ENCODE peak calls at places on chromosomes 1 and 21, in four cellular contexts. J is cardiac fibroblast, V is fibroblast of pulmonary artery, Y is MM.1S. H is an unnamed sample.
A peak's percentile ranks its signal among the peaks of the same experiment; 100 is the strongest.

GRCh38 chr1:33473900-33474299 is 1.5 kb downstream of the ZSCAN20 start:
- DNase-seq in Y (no peak), V (no peak), J (peak; percentile 9), H (no peak)

GRCh38 chr1:110152133-110152785 is 2.0 kb downstream of the SLC6A17 start:
- DNase-seq in V (no peak), J (peak; percentile 42), Y (no peak), H (no peak)

GRCh38 chr1:234933031-234933430 is 195.6 kb downstream of the TOMM20 start:
- DNase-seq in V (no peak), J (peak; percentile 27), Y (no peak), H (no peak)

GRCh38 chr1:203076031-203076511 is 9.7 kb downstream of the MYOG start:
- DNase-seq in J (no peak), Y (no peak), V (no peak), H (no peak)

GRCh38 chr1:24483441-24483840 is 19.2 kb upstream of the RCAN3 start:
- DNase-seq in J (no peak), V (no peak), Y (no peak), H (no peak)

GRCh38 chr21:41761211-41762181 is 5.4 kb downstream of the RIPK4 start:
- DNase-seq in J (peak; percentile 19), V (peak; percentile 27), Y (no peak), H (no peak)

GRCh38 chr21:34992736-34993135 is 56.4 kb downstream of the RUNX1 start:
- DNase-seq in Y (no peak), J (peak; percentile 31), V (peak; percentile 60), H (no peak)

GRCh38 chr21:42523211-42523610 is 9.6 kb downstream of the SLC37A1 start:
- DNase-seq in J (no peak), V (no peak), Y (no peak), H (no peak)

GRCh38 chr1:43836267-43836951 is 97.2 kb upstream of the ARTN start:
- DNase-seq in Y (peak; percentile 95), V (no peak), J (no peak), H (peak; percentile 94)

GRCh38 chr1:98981917-98982513 is 22.6 kb downstream of the PLPPR5 start:
- DNase-seq in J (peak; percentile 62), V (peak; percentile 48), Y (no peak), H (no peak)

GRCh38 chr1:195897072-195897471 is 711.2 kb downstream of the KCNT2 start:
- DNase-seq in J (no peak), V (no peak), Y (no peak), H (no peak)

GRCh38 chr1:61253059-61253735 is 170.8 kb downstream of the NFIA start:
- DNase-seq in V (peak; percentile 83), J (peak; percentile 92), Y (no peak), H (no peak)

GRCh38 chr1:64900916-64901315 is 65.4 kb downstream of the JAK1 start:
- DNase-seq in J (no peak), Y (no peak), V (no peak), H (no peak)

GRCh38 chr1:231357831-231358354 is 19.8 kb downstream of the SPRTN start:
- DNase-seq in V (peak; percentile 81), Y (peak; percentile 76), J (peak; percentile 85), H (peak; percentile 74)

GRCh38 chr1:43009274-43009673 is 50.6 kb upstream of the SLC2A1 start:
- DNase-seq in V (no peak), J (no peak), Y (no peak), H (peak; percentile 11)

GRCh38 chr1:182604128-182604834 is at the start of gene RGS16:
- DNase-seq in J (peak; percentile 73), V (peak; percentile 78), Y (peak; percentile 99), H (peak; percentile 96)

GRCh38 chr1:175804556-175804955 is 61.2 kb upstream of the TNR start:
- DNase-seq in Y (no peak), V (no peak), J (no peak), H (no peak)

GRCh38 chr1:184329255-184329953 is 57.4 kb upstream of the C1orf21 start:
- DNase-seq in V (no peak), Y (no peak), J (no peak), H (no peak)

GRCh38 chr21:40054403-40054802 is 187.2 kb downstream of the PCP4 start:
- DNase-seq in Y (peak; percentile 63), J (no peak), V (no peak), H (no peak)

GRCh38 chr1:155131285-155131684 is 3.6 kb downstream of the EFNA1 start:
- DNase-seq in Y (no peak), J (no peak), V (no peak), H (no peak)

GRCh38 chr1:153612755-153613331 is at the start of gene S100A16:
- DNase-seq in J (peak; percentile 51), V (peak; percentile 73), Y (no peak), H (no peak)

GRCh38 chr1:183159960-183160359 is 26.1 kb upstream of the LAMC2 start:
- DNase-seq in J (peak; percentile 80), V (no peak), Y (no peak), H (no peak)

GRCh38 chr21:45252448-45252925 is 35.2 kb downstream of the POFUT2 start:
- DNase-seq in J (no peak), V (no peak), Y (no peak), H (no peak)

GRCh38 chr1:19683351-19683750 is 18.7 kb downstream of the HTR6 start:
- DNase-seq in Y (no peak), J (peak; percentile 15), V (no peak), H (no peak)
- TF ChIP-seq CTCF in Y (no peak), J (no peak), V (no peak), H (no peak)

GRCh38 chr1:29258974-29259801 is 22.9 kb downstream of the PTPRU start:
- DNase-seq in J (no peak), V (no peak), Y (no peak), H (no peak)

GRCh38 chr1:29256979-29257804 is 20.9 kb downstream of the PTPRU start:
- DNase-seq in V (peak; percentile 53), Y (no peak), J (peak; percentile 66), H (no peak)

GRCh38 chr1:29259802-29260441 is 23.6 kb downstream of the PTPRU start:
- DNase-seq in J (no peak), Y (no peak), V (no peak), H (no peak)

GRCh38 chr1:29256395-29256794 is 20.1 kb downstream of the PTPRU start:
- DNase-seq in V (no peak), J (no peak), Y (no peak), H (peak; percentile 27)

DNA sequence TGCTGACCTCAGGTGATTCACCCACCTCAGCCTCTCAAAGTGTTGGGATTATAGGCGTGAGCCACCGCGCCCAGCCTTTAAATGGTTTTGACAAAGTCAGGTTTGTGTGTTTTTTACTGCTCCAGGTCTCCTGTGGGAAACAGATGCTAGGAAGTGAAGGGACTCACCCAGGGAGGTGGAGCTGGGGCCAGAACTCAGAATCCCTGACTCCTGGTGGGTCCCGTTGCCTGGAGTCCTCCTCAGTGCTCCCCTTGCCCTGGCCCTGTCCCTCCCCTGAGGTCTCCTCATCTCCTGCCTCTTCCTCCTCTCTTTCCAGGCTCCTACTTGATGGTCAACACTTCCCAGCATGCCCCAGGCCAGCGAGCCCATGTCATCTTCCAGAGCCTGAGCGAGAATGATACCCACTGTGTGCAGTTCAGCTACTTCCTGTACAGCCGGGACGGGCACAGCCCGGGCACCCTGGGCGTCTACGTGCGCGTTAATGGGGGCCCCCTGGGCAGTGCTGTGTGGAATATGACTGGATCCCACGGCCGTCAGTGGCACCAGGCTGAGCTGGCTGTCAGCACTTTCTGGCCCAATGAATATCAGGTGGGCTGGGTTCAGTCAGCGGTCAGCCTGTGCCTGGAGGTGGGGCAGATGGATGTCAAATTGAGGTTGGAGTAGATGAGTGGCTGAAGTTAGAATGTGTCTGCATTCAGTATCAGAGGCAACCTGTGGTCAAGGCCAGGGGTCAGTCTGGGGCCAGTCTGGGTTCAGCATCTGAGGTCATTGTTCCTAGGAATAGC is 22.1 kb downstream of the PTPRU start:
- DNase-seq in V (no peak), J (no peak), Y (no peak), H (no peak)
- TF ChIP-seq CTCF in V (no peak), J (no peak), Y (no peak), H (no peak)

GRCh38 chr1:7192453-7192852 is 407.2 kb downstream of the CAMTA1 start:
- DNase-seq in J (no peak), Y (no peak), V (no peak), H (no peak)

GRCh38 chr1:7185721-7186120 is 400.5 kb downstream of the CAMTA1 start:
- DNase-seq in J (no peak), Y (no peak), V (no peak), H (no peak)

GRCh38 chr1:7190261-7190660 is 405.0 kb downstream of the CAMTA1 start:
- DNase-seq in Y (no peak), V (no peak), J (no peak), H (no peak)

GRCh38 chr1:7187121-7187510 is 401.9 kb downstream of the CAMTA1 start:
- DNase-seq in V (no peak), Y (no peak), J (no peak), H (no peak)

DNA sequence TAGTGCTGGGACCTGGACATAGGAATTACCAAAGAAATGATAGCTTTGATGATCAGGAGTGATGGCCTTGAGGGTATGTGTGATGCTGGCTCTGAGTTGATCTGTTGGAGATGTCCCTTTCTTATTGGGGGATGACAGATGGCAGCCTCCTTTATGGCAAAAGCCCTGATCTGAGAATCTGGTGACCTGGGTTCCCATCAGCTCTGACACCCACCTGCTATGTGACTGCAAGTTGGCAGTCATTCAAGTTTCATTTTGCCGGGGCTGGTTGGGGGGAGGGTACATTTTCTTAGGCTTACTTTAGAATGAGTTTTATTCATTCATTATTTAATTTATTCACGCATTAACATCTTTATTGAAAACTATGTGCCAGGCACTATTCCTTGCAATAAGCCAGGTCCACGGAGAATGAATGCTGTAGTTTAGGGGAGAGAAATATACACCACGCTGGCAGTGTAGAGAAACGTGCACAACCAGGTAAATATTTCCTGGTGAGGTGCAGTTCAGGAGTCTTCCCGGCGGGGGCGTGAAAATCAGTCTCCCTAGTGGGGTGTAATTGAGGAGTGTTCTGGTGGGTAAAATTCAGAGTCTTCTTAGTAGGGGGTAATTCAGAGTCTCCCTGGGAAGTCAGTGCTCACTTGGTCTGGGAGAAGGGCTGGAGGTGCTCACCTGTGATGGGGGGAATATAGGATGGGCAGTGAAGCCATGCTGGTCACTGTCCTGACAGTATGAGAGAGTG is 401.3 kb downstream of the CAMTA1 start:
- DNase-seq in Y (no peak), V (no peak), J (no peak), H (no peak)
- TF ChIP-seq CTCF in Y (no peak), V (no peak), J (no peak), H (no peak)

DNA sequence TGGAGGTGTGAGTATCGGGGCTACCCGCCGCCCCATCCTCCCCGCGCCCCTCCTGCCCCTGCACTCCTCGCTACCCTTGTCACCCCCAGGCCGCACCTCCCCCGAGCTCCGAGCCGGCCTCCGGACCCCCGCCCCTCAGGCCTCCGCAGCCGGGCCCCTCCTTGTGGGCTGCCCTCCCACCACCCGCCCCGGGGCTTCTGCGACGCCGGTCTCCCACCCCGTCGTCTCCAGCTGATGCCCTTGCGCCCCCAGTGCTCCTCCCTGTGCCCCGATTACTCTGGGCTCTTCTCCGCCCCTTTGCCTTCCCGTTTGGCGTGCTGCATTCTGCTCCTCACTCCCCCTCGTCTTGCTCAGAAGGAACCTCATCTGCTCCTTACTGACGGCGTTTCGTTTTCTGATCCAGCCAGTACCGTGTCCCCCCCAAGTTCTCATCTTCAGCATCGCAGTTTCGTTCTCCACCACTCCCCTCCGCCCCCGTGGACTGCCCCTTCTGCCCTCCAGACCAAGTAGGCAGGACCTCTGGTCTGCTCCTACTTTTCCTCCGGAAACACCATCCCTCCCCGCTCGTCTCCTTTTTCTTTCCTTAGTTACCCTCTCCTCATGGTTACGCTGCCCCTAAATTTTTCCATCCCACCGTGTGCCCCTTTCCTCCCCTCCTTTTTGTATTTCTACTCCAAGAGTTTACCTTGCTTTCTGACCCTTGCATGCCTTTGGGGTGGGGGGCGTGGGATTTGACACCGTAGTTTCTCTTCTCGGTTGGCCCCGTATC is 840 bp downstream of the SNX27 start:
- DNase-seq in J (peak; percentile 23), V (peak; percentile 27), Y (no peak), H (peak; percentile 30)
- TF ChIP-seq CTCF in J (no peak), V (no peak), Y (no peak), H (no peak)